ENCODE peak calls at places on chromosomes 11 and 22, in five cellular contexts. One of them, this sample, is unnamed.

GRCh38 chr22:27973851-27974250 is 54.8 kb upstream of the PITPNB start:
- DNase-seq in GM12891: no peak
- DNase-seq in adrenal gland: no peak
- DNase-seq in breast epithelium: no peak
- DNase-seq in tibial nerve: no peak
- DNase-seq in this sample: no peak

GRCh38 chr11:102073253-102073652 is 26.0 kb downstream of the CFAP300 start:
- DNase-seq in GM12891: no peak
- DNase-seq in adrenal gland: no peak
- DNase-seq in breast epithelium: no peak
- DNase-seq in tibial nerve: no peak
- DNase-seq in this sample: no peak

GRCh38 chr22:36913431-36914382 is at the start of gene CSF2RB:
- DNase-seq in GM12891: no peak
- DNase-seq in adrenal gland: peak
- DNase-seq in breast epithelium: no peak
- DNase-seq in tibial nerve: peak
- DNase-seq in this sample: peak

GRCh38 chr11:75771646-75772410 is 3.2 kb downstream of the DGAT2 start:
- DNase-seq in GM12891: no peak
- DNase-seq in adrenal gland: peak
- DNase-seq in breast epithelium: no peak
- DNase-seq in tibial nerve: no peak
- DNase-seq in this sample: no peak

GRCh38 chr22:49258107-49259010 is 569.3 kb downstream of the BRD1 start:
- DNase-seq in GM12891: no peak
- DNase-seq in adrenal gland: no peak
- DNase-seq in breast epithelium: no peak
- DNase-seq in tibial nerve: no peak
- DNase-seq in this sample: no peak

GRCh38 chr11:72298931-72299330 is 55.0 kb upstream of the PHOX2A start:
- DNase-seq in GM12891: no peak
- DNase-seq in adrenal gland: no peak
- DNase-seq in breast epithelium: peak
- DNase-seq in tibial nerve: no peak
- DNase-seq in this sample: no peak

GRCh38 chr11:123404626-123405025 is 25.4 kb upstream of the GRAMD1B start:
- DNase-seq in GM12891: no peak
- DNase-seq in adrenal gland: peak
- DNase-seq in breast epithelium: no peak
- DNase-seq in tibial nerve: no peak
- DNase-seq in this sample: no peak

GRCh38 chr11:96102664-96103068 is 178.8 kb upstream of the MTMR2 start:
- DNase-seq in GM12891: no peak
- DNase-seq in adrenal gland: no peak
- DNase-seq in breast epithelium: no peak
- DNase-seq in tibial nerve: no peak
- DNase-seq in this sample: no peak

GRCh38 chr11:30196400-30197206 is 34.2 kb upstream of the FSHB start:
- DNase-seq in GM12891: no peak
- DNase-seq in adrenal gland: peak
- DNase-seq in breast epithelium: no peak
- DNase-seq in tibial nerve: peak
- DNase-seq in this sample: peak

GRCh38 chr11:115475564-115475963 is 28.7 kb downstream of the CADM1 start:
- DNase-seq in GM12891: no peak
- DNase-seq in adrenal gland: no peak
- DNase-seq in breast epithelium: no peak
- DNase-seq in tibial nerve: no peak
- DNase-seq in this sample: no peak

GRCh38 chr11:17405232-17406005 is 17.0 kb upstream of the KCNJ11 start:
- DNase-seq in GM12891: no peak
- DNase-seq in adrenal gland: peak
- DNase-seq in breast epithelium: peak
- DNase-seq in tibial nerve: peak
- DNase-seq in this sample: no peak

GRCh38 chr11:32809313-32809712 is 14.9 kb upstream of the CCDC73 start:
- DNase-seq in GM12891: no peak
- DNase-seq in adrenal gland: peak
- DNase-seq in breast epithelium: peak
- DNase-seq in tibial nerve: peak
- DNase-seq in this sample: peak

GRCh38 chr11:57480409-57481137 is 20.2 kb downstream of the RTN4RL2 start:
- DNase-seq in GM12891: peak
- DNase-seq in adrenal gland: peak
- DNase-seq in breast epithelium: no peak
- DNase-seq in tibial nerve: peak
- DNase-seq in this sample: peak

GRCh38 chr22:38397189-38398097 is 57.6 kb downstream of the KCNJ4 start:
- DNase-seq in GM12891: no peak
- DNase-seq in adrenal gland: peak
- DNase-seq in breast epithelium: peak
- DNase-seq in tibial nerve: peak
- DNase-seq in this sample: peak

GRCh38 chr11:60280412-60280811 is at the start of gene MS4A4A:
- DNase-seq in GM12891: no peak
- DNase-seq in adrenal gland: peak
- DNase-seq in breast epithelium: no peak
- DNase-seq in tibial nerve: peak
- DNase-seq in this sample: no peak

GRCh38 chr11:19953342-19953741 is 206.9 kb downstream of the DBX1 start:
- DNase-seq in GM12891: no peak
- DNase-seq in adrenal gland: no peak
- DNase-seq in breast epithelium: no peak
- DNase-seq in tibial nerve: no peak
- DNase-seq in this sample: no peak

GRCh38 chr22:19694696-19695095 is 19.6 kb upstream of the SEPTIN5 start:
- DNase-seq in GM12891: no peak
- DNase-seq in adrenal gland: no peak
- DNase-seq in breast epithelium: no peak
- DNase-seq in tibial nerve: no peak
- DNase-seq in this sample: no peak

GRCh38 chr11:17547932-17548331 is 873 bp downstream of the OTOG start:
- DNase-seq in GM12891: no peak
- DNase-seq in adrenal gland: no peak
- DNase-seq in breast epithelium: no peak
- DNase-seq in tibial nerve: no peak
- DNase-seq in this sample: no peak

GRCh38 chr22:44276706-44277403 is 35.9 kb downstream of the SHISAL1 start:
- DNase-seq in GM12891: no peak
- DNase-seq in adrenal gland: no peak
- DNase-seq in breast epithelium: no peak
- DNase-seq in tibial nerve: no peak
- DNase-seq in this sample: no peak

GRCh38 chr11:76788661-76789442 is 5.7 kb downstream of the TSKU start:
- DNase-seq in GM12891: no peak
- DNase-seq in adrenal gland: no peak
- DNase-seq in breast epithelium: peak
- DNase-seq in tibial nerve: no peak
- DNase-seq in this sample: no peak

GRCh38 chr22:46969491-46969890 is 207.0 kb downstream of the TBC1D22A start:
- DNase-seq in GM12891: peak
- DNase-seq in adrenal gland: no peak
- DNase-seq in breast epithelium: no peak
- DNase-seq in tibial nerve: no peak
- DNase-seq in this sample: no peak

GRCh38 chr11:80724366-80724765 is 1283.5 kb upstream of the TENM4 start:
- DNase-seq in GM12891: no peak
- DNase-seq in adrenal gland: no peak
- DNase-seq in breast epithelium: no peak
- DNase-seq in tibial nerve: no peak
- DNase-seq in this sample: no peak

GRCh38 chr11:95081412-95081811 is 8.2 kb upstream of the ENDOD1 start:
- DNase-seq in GM12891: no peak
- DNase-seq in adrenal gland: peak
- DNase-seq in breast epithelium: peak
- DNase-seq in tibial nerve: peak
- DNase-seq in this sample: no peak

GRCh38 chr22:46424496-46424895 is 89.0 kb downstream of the TRMU start:
- DNase-seq in GM12891: no peak
- DNase-seq in adrenal gland: no peak
- DNase-seq in breast epithelium: no peak
- DNase-seq in tibial nerve: no peak
- DNase-seq in this sample: no peak

GRCh38 chr11:83092488-83093384 is 21.0 kb upstream of the RAB30 start:
- DNase-seq in GM12891: no peak
- DNase-seq in adrenal gland: peak
- DNase-seq in breast epithelium: peak
- DNase-seq in tibial nerve: no peak
- DNase-seq in this sample: peak

GRCh38 chr22:47198801-47199251 is 436.4 kb downstream of the TBC1D22A start:
- DNase-seq in GM12891: no peak
- DNase-seq in adrenal gland: no peak
- DNase-seq in breast epithelium: no peak
- DNase-seq in tibial nerve: no peak
- DNase-seq in this sample: no peak

GRCh38 chr11:69646493-69647201 is 5.7 kb downstream of the CCND1 start:
- DNase-seq in GM12891: no peak
- DNase-seq in adrenal gland: no peak
- DNase-seq in breast epithelium: no peak
- DNase-seq in tibial nerve: no peak
- DNase-seq in this sample: no peak

DNA sequence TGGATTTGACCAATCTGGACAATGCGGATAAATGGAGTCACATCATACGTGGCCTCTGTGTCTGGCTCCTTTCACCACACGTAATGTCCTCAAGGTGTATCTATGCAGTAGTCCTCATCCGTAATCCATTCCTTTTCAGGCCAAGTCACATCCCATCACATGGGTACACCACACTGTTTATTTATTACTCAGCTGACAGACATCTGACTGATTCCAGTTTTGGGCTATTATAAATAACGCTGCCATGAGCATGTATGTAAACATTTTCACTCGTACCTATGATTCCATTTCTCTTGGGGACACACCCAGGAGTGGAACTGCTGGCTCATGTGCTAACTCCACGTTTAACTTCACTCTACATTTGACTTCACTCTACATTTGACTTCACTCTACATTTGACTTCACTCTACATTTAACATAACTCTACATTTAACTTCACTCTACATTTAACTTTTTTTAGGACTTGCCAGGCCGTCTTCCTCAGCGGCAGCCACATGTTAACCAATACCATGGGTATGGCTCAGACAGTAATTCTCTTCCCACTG is 52.1 kb downstream of the SHANK2 start:
- DNase-seq in GM12891: no peak
- DNase-seq in adrenal gland: no peak
- DNase-seq in breast epithelium: no peak
- DNase-seq in tibial nerve: no peak
- DNase-seq in this sample: no peak
- TF ChIP-seq POLR2A in GM12891: no peak
- TF ChIP-seq POLR2A in adrenal gland: no peak
- TF ChIP-seq POLR2A in breast epithelium: no peak
- TF ChIP-seq POLR2A in tibial nerve: no peak
- TF ChIP-seq POLR2A in this sample: no peak

GRCh38 chr11:118001494-118001971 is 15.3 kb downstream of the IL10RA start:
- DNase-seq in GM12891: no peak
- DNase-seq in adrenal gland: no peak
- DNase-seq in breast epithelium: no peak
- DNase-seq in tibial nerve: no peak
- DNase-seq in this sample: peak

GRCh38 chr11:118003456-118003855 is 17.3 kb downstream of the IL10RA start:
- DNase-seq in GM12891: no peak
- DNase-seq in adrenal gland: no peak
- DNase-seq in breast epithelium: no peak
- DNase-seq in tibial nerve: no peak
- DNase-seq in this sample: no peak

GRCh38 chr11:118002010-118002540 is 15.9 kb downstream of the IL10RA start:
- DNase-seq in GM12891: no peak
- DNase-seq in adrenal gland: no peak
- DNase-seq in breast epithelium: no peak
- DNase-seq in tibial nerve: no peak
- DNase-seq in this sample: peak

GRCh38 chr11:118002541-118003019 is 16.4 kb downstream of the IL10RA start:
- DNase-seq in GM12891: no peak
- DNase-seq in adrenal gland: no peak
- DNase-seq in breast epithelium: no peak
- DNase-seq in tibial nerve: no peak
- DNase-seq in this sample: no peak

DNA sequence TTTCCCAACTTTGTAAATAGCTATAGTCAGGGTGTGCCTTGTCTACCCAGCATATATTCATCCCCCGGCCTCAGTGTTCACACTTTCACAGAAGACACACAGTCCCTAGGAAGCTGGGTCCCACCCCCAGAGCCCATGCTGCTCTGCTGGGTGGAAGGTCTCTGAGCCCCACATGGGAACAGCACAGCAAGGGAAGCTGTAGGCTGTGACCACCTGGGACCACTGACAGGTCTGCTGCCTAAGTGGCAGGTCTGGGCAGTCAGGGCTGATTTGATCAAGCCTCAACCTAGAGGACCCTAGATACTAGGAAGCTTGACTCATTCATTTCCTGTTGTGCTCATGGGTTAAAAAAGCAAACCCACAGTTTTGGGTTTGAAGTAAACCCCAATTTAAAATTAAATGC is 16.8 kb downstream of the IL10RA start:
- DNase-seq in GM12891: no peak
- DNase-seq in adrenal gland: no peak
- DNase-seq in breast epithelium: no peak
- DNase-seq in tibial nerve: no peak
- DNase-seq in this sample: no peak
- TF ChIP-seq POLR2A in GM12891: peak
- TF ChIP-seq POLR2A in adrenal gland: no peak
- TF ChIP-seq POLR2A in breast epithelium: no peak
- TF ChIP-seq POLR2A in tibial nerve: no peak
- TF ChIP-seq POLR2A in this sample: no peak

GRCh38 chr11:125903753-125904659 is at the start of gene DDX25:
- DNase-seq in GM12891: no peak
- DNase-seq in adrenal gland: no peak
- DNase-seq in breast epithelium: no peak
- DNase-seq in tibial nerve: no peak
- DNase-seq in this sample: no peak
- TF ChIP-seq POLR2A in GM12891: no peak
- TF ChIP-seq POLR2A in adrenal gland: no peak
- TF ChIP-seq POLR2A in breast epithelium: no peak
- TF ChIP-seq POLR2A in tibial nerve: no peak
- TF ChIP-seq POLR2A in this sample: no peak

DNA sequence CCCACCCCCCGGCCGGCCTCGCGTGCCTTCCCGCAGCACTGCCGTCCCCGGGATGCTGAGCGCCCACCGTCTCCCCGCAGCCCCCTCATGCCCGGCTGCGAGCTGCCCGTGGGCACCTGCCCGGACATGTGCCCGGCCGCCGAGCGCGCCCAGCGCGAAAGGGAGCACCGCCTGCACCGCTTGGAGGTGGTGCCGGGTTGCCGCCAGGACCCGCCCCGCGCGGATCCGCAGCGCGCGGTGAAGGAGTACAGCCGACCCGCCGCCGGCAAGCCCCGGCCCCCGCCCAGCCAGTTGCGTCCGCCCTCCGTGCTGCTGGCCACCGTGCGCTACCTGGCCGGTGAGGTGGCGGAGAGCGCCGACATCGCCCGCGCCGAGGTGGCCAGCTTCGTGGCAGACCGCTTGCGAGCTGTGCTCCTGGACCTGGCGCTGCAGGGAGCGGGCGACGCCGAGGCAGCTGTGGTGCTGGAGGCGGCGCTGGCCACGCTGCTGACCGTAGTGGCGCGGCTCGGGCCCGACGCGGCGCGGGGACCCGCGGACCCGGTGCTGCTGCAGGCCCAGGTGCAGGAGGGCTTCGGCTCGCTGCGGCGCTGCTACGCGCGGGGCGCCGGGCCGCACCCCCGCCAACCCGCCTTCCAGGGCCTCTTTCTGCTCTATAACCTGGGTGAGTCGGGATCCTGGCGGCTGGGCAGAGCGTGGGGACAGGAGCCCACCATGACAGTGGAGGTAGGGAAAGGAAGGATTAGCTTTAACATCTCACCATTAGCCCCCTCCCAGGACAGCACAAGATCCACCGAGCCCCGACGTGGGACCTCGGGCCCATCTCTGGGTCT is at the start of gene SAC3D1:
- DNase-seq in GM12891: peak
- DNase-seq in adrenal gland: peak
- DNase-seq in breast epithelium: no peak
- DNase-seq in tibial nerve: no peak
- DNase-seq in this sample: peak
- TF ChIP-seq POLR2A in GM12891: no peak
- TF ChIP-seq POLR2A in adrenal gland: no peak
- TF ChIP-seq POLR2A in breast epithelium: no peak
- TF ChIP-seq POLR2A in tibial nerve: no peak
- TF ChIP-seq POLR2A in this sample: no peak